ENCODE peak calls at places on chromosomes 16 and 17, in eight cellular contexts. Y is fibroblast of lung; L is aorta; I is cardiac fibroblast; W is HFFc6; V is stomach; T is activated CD8-positive, alpha-beta T cell treated with anti-CD3 and anti-CD28 coated beads, Interleukin-2, amount 10 ng/mL, durations not matched to agents 7 days and 5 days; Z is brain microvascular endothelial cell. N is an unnamed sample.

GRCh38 chr16:58814348-58814801 is 80.3 kb upstream of the GOT2 start:
- DNase-seq in T (peak), Y (peak), I (peak), W (peak), V (peak), L (peak), Z (peak), N (peak)

GRCh38 chr16:11322823-11323222 is 22.4 kb upstream of the RMI2 start:
- DNase-seq in W (no peak), Y (no peak), V (no peak), T (no peak), I (no peak), Z (no peak), L (no peak), N (no peak)

GRCh38 chr16:57319646-57320045 is 35.2 kb upstream of the PLLP start:
- DNase-seq in W (no peak), T (no peak), Z (no peak), Y (no peak), I (no peak), V (no peak), L (no peak), N (no peak)

GRCh38 chr17:11719203-11719602 is 120.9 kb downstream of the DNAH9 start:
- DNase-seq in I (no peak), L (no peak), V (no peak), W (no peak), Z (no peak), Y (no peak), T (no peak), N (no peak)

GRCh38 chr17:82936768-82937171 is 96.9 kb upstream of the ZNF750 start:
- DNase-seq in I (no peak), T (no peak), V (peak), Z (no peak), Y (no peak), W (no peak), L (no peak), N (no peak)

GRCh38 chr16:22220076-22220453 is 14.0 kb downstream of the EEF2K start:
- DNase-seq in Z (no peak), Y (peak), L (no peak), I (peak), W (no peak), T (no peak), V (no peak), N (no peak)

GRCh38 chr16:81797443-81797842 is 18.4 kb downstream of the PLCG2 start:
- DNase-seq in W (no peak), V (no peak), L (no peak), Y (no peak), I (no peak), T (peak), Z (no peak), N (no peak)

GRCh38 chr17:68094481-68095078 is 59.0 kb downstream of the KPNA2 start:
- DNase-seq in V (no peak), W (no peak), L (no peak), Y (no peak), T (peak), I (no peak), Z (no peak), N (no peak)

GRCh38 chr16:28534542-28535373 is 4.0 kb downstream of the NUPR1 start:
- DNase-seq in Z (no peak), W (no peak), I (peak), T (no peak), L (peak), Y (no peak), V (peak), N (peak)

GRCh38 chr16:69089091-69089912 is 16.2 kb upstream of the HAS3 start:
- DNase-seq in T (peak), Z (peak), V (peak), W (no peak), L (no peak), I (no peak), Y (peak), N (peak)

GRCh38 chr16:73025506-73026131 is 22.3 kb downstream of the ZFHX3 start:
- DNase-seq in T (no peak), Y (peak), L (no peak), I (peak), Z (no peak), W (no peak), V (no peak), N (no peak)

GRCh38 chr16:69579783-69580182 is 14.0 kb downstream of the NFAT5 start:
- DNase-seq in Z (no peak), W (no peak), T (no peak), I (no peak), Y (no peak), L (no peak), V (no peak), N (no peak)

GRCh38 chr16:22207715-22208360 is 1.8 kb downstream of the EEF2K start:
- DNase-seq in W (no peak), V (no peak), Z (no peak), I (no peak), Y (no peak), T (no peak), L (no peak), N (no peak)

GRCh38 chr17:82876602-82877391 is 37.0 kb upstream of the ZNF750 start:
- DNase-seq in Z (peak), T (no peak), I (peak), Y (peak), V (peak), L (peak), W (peak), N (no peak)

GRCh38 chr16:23225109-23225508 is 42.6 kb downstream of the SCNN1G start:
- DNase-seq in L (no peak), Z (no peak), Y (no peak), V (no peak), I (no peak), W (no peak), T (no peak), N (no peak)

GRCh38 chr17:60138769-60139437 is 10.9 kb upstream of the CA4 start:
- DNase-seq in W (no peak), I (no peak), Y (no peak), V (no peak), Z (no peak), T (no peak), L (peak), N (no peak)

GRCh38 chr16:82633964-82634600 is 7.3 kb downstream of the CDH13 start:
- DNase-seq in Z (no peak), L (peak), Y (peak), T (no peak), W (no peak), V (no peak), I (peak), N (no peak)

GRCh38 chr17:64183815-64184397 is 54.0 kb upstream of the ERN1 start:
- DNase-seq in T (no peak), Z (peak), Y (peak), W (peak), V (no peak), L (no peak), I (no peak), N (no peak)

GRCh38 chr17:17097763-17098345 is 55.6 kb downstream of the MPRIP start:
- DNase-seq in Z (no peak), V (no peak), Y (no peak), I (no peak), T (no peak), W (no peak), L (no peak), N (no peak)

GRCh38 chr17:61002316-61002736 is 324.7 kb downstream of the BCAS3 start:
- DNase-seq in Z (peak), Y (peak), L (no peak), V (no peak), T (peak), W (peak), I (peak), N (peak)

GRCh38 chr16:971582-971905 is 760 bp upstream of the LMF1 start:
- DNase-seq in V (no peak), W (no peak), Y (no peak), Z (no peak), L (no peak), I (no peak), T (no peak), N (no peak)

GRCh38 chr17:82786427-82786826 is 34.6 kb downstream of the TBCD start:
- DNase-seq in V (no peak), I (no peak), T (no peak), W (no peak), L (no peak), Z (no peak), Y (no peak), N (no peak)

GRCh38 chr17:57481901-57482300 is 225.6 kb downstream of the MSI2 start:
- DNase-seq in T (no peak), Y (peak), I (peak), V (no peak), L (no peak), W (peak), Z (peak), N (no peak)

GRCh38 chr17:41654134-41654907 is 29.9 kb upstream of the KRT17 start:
- DNase-seq in Z (no peak), I (no peak), L (no peak), W (no peak), V (peak), Y (no peak), T (no peak), N (no peak)

GRCh38 chr17:65902831-65903549 is 288.9 kb downstream of the CEP112 start:
- DNase-seq in I (no peak), Y (peak), L (no peak), T (no peak), Z (no peak), W (no peak), V (no peak), N (no peak)

GRCh38 chr17:9324864-9325263 is 250.8 kb downstream of the STX8 start:
- DNase-seq in W (no peak), T (no peak), Z (no peak), I (peak), Y (no peak), L (no peak), V (no peak), N (no peak)

GRCh38 chr17:11997147-11997971 is at the start of gene ZNF18:
- DNase-seq in W (peak), L (peak), Z (peak), Y (peak), T (peak), I (peak), V (peak), N (peak)

GRCh38 chr17:34382586-34383224 is 19.7 kb upstream of the CCL1 start:
- DNase-seq in I (peak), T (peak), W (no peak), Z (no peak), V (no peak), Y (no peak), L (no peak), N (no peak)

GRCh38 chr16:52912565-52913173 is 140.0 kb downstream of the CHD9NB start:
- DNase-seq in V (peak), L (peak), Y (peak), I (peak), W (peak), Z (peak), T (peak), N (peak)

GRCh38 chr16:67101301-67101675 is 8.5 kb upstream of the PHAF1 start:
- DNase-seq in W (peak), Y (peak), T (no peak), V (no peak), Z (no peak), I (no peak), L (no peak), N (no peak)

GRCh38 chr17:42018988-42019387 is 902 bp upstream of the NKIRAS2 start:
- DNase-seq in T (no peak), L (no peak), Y (no peak), V (no peak), W (no peak), Z (no peak), I (no peak), N (no peak)

GRCh38 chr16:64380751-64381150 is 741.1 kb downstream of the CDH11 start:
- DNase-seq in V (no peak), T (no peak), W (no peak), Y (no peak), I (no peak), Z (no peak), L (no peak), N (no peak)

GRCh38 chr16:49658491-49658890 is 197.4 kb downstream of the ZNF423 start:
- DNase-seq in Z (no peak), L (no peak), I (no peak), T (no peak), V (no peak), Y (no peak), W (no peak), N (no peak)

GRCh38 chr16:4059969-4060368 is 56.3 kb downstream of the ADCY9 start:
- DNase-seq in W (no peak), T (peak), I (peak), Z (no peak), V (no peak), Y (no peak), L (no peak), N (no peak)

GRCh38 chr16:10269632-10270031 is 87.4 kb upstream of the GRIN2A start:
- DNase-seq in Z (no peak), V (no peak), Y (no peak), I (no peak), W (no peak), T (no peak), L (no peak), N (no peak)

GRCh38 chr17:73311781-73312641 is at the start of gene CDC42EP4:
- DNase-seq in Z (peak), V (peak), T (peak), I (peak), Y (peak), W (peak), L (peak), N (peak)

GRCh38 chr16:89371386-89371785 is 119.0 kb downstream of the ANKRD11 start:
- DNase-seq in V (no peak), Y (no peak), Z (no peak), L (no peak), T (no peak), I (no peak), W (no peak), N (no peak)

GRCh38 chr17:39114744-39115534 is 36.5 kb downstream of the PLXDC1 start:
- DNase-seq in V (no peak), L (no peak), T (no peak), I (peak), W (peak), Y (no peak), Z (no peak), N (no peak)

N was measured in HL-60.